ENCODE peak calls at places on chromosome 21, in six cellular contexts. V is GDM1; L is CD4-positive, alpha-beta T cell; Q is iPS-NIHi11; B is GM10248; T is NCI-H1092. J is an unnamed sample.

GRCh38 chr21:25806053-25806452 is 71.3 kb downstream of the GABPA start:
- DNase-seq in V (no peak), L (no peak), Q (no peak), B (no peak), T (no peak), J (no peak)

GRCh38 chr21:29178936-29179335 is 48.5 kb downstream of the MAP3K7CL start:
- DNase-seq in V (no peak), L (no peak), Q (no peak), B (no peak), T (no peak), J (no peak)

GRCh38 chr21:28742527-28742926 is 250.2 kb downstream of the LTN1 start:
- DNase-seq in V (no peak), L (no peak), Q (no peak), B (no peak), T (no peak), J (no peak)

GRCh38 chr21:17526771-17527170 is 13.9 kb downstream of the CXADR start:
- DNase-seq in V (no peak), L (no peak), Q (no peak), B (no peak), T (no peak), J (no peak)

GRCh38 chr21:33940164-33940563 is 24.6 kb upstream of the ATP5PO start:
- DNase-seq in V (peak; percentile 34), L (no peak), Q (no peak), B (no peak), T (no peak), J (no peak)

GRCh38 chr21:46079357-46080170 is 18.3 kb upstream of the COL6A2 start:
- DNase-seq in V (no peak), L (no peak), Q (no peak), B (no peak), T (no peak), J (no peak)

GRCh38 chr21:14850394-14850793 is 214.4 kb downstream of the NRIP1 start:
- DNase-seq in V (no peak), L (no peak), Q (no peak), B (no peak), T (no peak), J (no peak)

GRCh38 chr21:37797403-37797802 is 118.9 kb downstream of the KCNJ6 start:
- DNase-seq in V (no peak), L (no peak), Q (no peak), B (no peak), T (no peak), J (no peak)

GRCh38 chr21:40845621-40846020 is 1.3 kb downstream of the DSCAM start:
- DNase-seq in V (no peak), L (no peak), Q (no peak), B (no peak), T (no peak), J (no peak)

GRCh38 chr21:36134820-36135390 is at the start of gene CBR3:
- DNase-seq in V (no peak), L (peak; percentile 43), Q (peak; percentile 53), B (peak; percentile 39), T (no peak), J (no peak)

GRCh38 chr21:46065215-46065992 is 32.5 kb upstream of the COL6A2 start:
- DNase-seq in V (no peak), L (no peak), Q (no peak), B (peak; percentile 19), T (no peak), J (no peak)

GRCh38 chr21:29078884-29079765 is 5.7 kb upstream of the CCT8 start:
- DNase-seq in V (peak; percentile 78), L (no peak), Q (no peak), B (no peak), T (no peak), J (no peak)

GRCh38 chr21:31921079-31921478 is 48.3 kb downstream of the HUNK start:
- DNase-seq in V (no peak), L (no peak), Q (no peak), B (no peak), T (no peak), J (no peak)

GRCh38 chr21:41160036-41160435 is 7.9 kb upstream of the BACE2 start:
- DNase-seq in V (no peak), L (no peak), Q (no peak), B (no peak), T (no peak), J (no peak)

GRCh38 chr21:44999972-45000636 is 60.3 kb downstream of the SLX9 start:
- DNase-seq in V (no peak), L (no peak), Q (no peak), B (no peak), T (no peak), J (no peak)

GRCh38 chr21:46550511-46550941 is 54.4 kb downstream of the S100B start:
- DNase-seq in V (no peak), L (peak; percentile 51), Q (no peak), B (no peak), T (no peak), J (no peak)

GRCh38 chr21:41361786-41362604 is at the start of gene MX2:
- DNase-seq in V (peak; percentile 88), L (peak; percentile 80), Q (no peak), B (peak; percentile 75), T (no peak), J (no peak)

GRCh38 chr21:15825699-15826098 is 95.9 kb downstream of the USP25 start:
- DNase-seq in V (no peak), L (no peak), Q (no peak), B (no peak), T (no peak), J (no peak)

GRCh38 chr21:45309541-45310381 is 22.1 kb upstream of the POFUT2 start:
- DNase-seq in V (no peak), L (no peak), Q (no peak), B (no peak), T (no peak), J (no peak)

GRCh38 chr21:38341546-38342012 is 84.8 kb downstream of the KCNJ15 start:
- DNase-seq in V (no peak), L (no peak), Q (no peak), B (no peak), T (no peak), J (no peak)

GRCh38 chr21:21114456-21114855 is 116.2 kb downstream of the NCAM2 start:
- DNase-seq in V (no peak), L (no peak), Q (no peak), B (no peak), T (peak; percentile 4), J (no peak)

GRCh38 chr21:39720126-39720778 is 24.7 kb upstream of the IGSF5 start:
- DNase-seq in V (no peak), L (no peak), Q (no peak), B (no peak), T (no peak), J (no peak)

GRCh38 chr21:36839735-36840134 is 126.7 kb downstream of the HLCS start:
- DNase-seq in V (no peak), L (no peak), Q (no peak), B (no peak), T (no peak), J (no peak)

GRCh38 chr21:31573217-31573616 is 86.3 kb upstream of the SOD1 start:
- DNase-seq in V (no peak), L (no peak), Q (no peak), B (no peak), T (no peak), J (no peak)

GRCh38 chr21:21205604-21206003 is 207.4 kb downstream of the NCAM2 start:
- DNase-seq in V (no peak), L (no peak), Q (no peak), B (no peak), T (no peak), J (no peak)

GRCh38 chr21:41663805-41664788 is 102.8 kb downstream of the RIPK4 start:
- DNase-seq in V (no peak), L (no peak), Q (no peak), B (no peak), T (no peak), J (no peak)

GRCh38 chr21:44566403-44566802 is 7.1 kb upstream of the KRTAP10-4 start:
- DNase-seq in V (no peak), L (no peak), Q (no peak), B (peak; percentile 7), T (no peak), J (no peak)

GRCh38 chr21:14691924-14692323 is 145.8 kb upstream of the SAMSN1 start:
- DNase-seq in V (no peak), L (no peak), Q (no peak), B (no peak), T (no peak), J (no peak)

GRCh38 chr21:41833138-41834115 is 45.7 kb downstream of the PRDM15 start:
- DNase-seq in V (no peak), L (no peak), Q (no peak), B (peak; percentile 71), T (no peak), J (no peak)

GRCh38 chr21:36087362-36088138 is 17.7 kb downstream of the CBR1 start:
- DNase-seq in V (no peak), L (no peak), Q (peak; percentile 26), B (no peak), T (no peak), J (no peak)

GRCh38 chr21:27388835-27389234 is 421.9 kb upstream of the ADAMTS5 start:
- DNase-seq in V (no peak), L (no peak), Q (no peak), B (no peak), T (no peak), J (no peak)

GRCh38 chr21:27246741-27247140 is 279.9 kb upstream of the ADAMTS5 start:
- DNase-seq in V (no peak), L (no peak), Q (no peak), B (no peak), T (no peak), J (no peak)